ENCODE peak calls at places on chromosomes 12 and 14, in ten cellular contexts. O is cardiac muscle cell, D is HCT116, M is tibial nerve, F is heart left ventricle, K is vagina, T is body of pancreas, P is testis, L is lower lobe of right lung, Y is astrocyte. W is an unnamed sample. For H3K4me1, the result is how much of the 10 kb centered on the place peaks cover.

GRCh38 chr14:77051101-77051500 is 22.6 kb upstream of the IRF2BPL start:
- DNase-seq in O (no peak), D (no peak), M (no peak), F (peak), K (no peak), T (peak), P (peak), L (peak), Y (no peak), W (peak)

GRCh38 chr12:55724226-55724939 is 4.2 kb downstream of the RDH5 start:
- DNase-seq in O (peak), D (no peak), M (peak), F (peak), K (no peak), T (peak), P (peak), L (peak), Y (peak), W (peak)

GRCh38 chr14:76710093-76711010 is 50.9 kb upstream of the VASH1 start:
- DNase-seq in O (peak), D (peak), M (no peak), F (no peak), K (peak), T (peak), P (peak), L (no peak), Y (peak), W (no peak)

GRCh38 chr12:109994262-109995175 is 1.6 kb downstream of the GIT2 start:
- DNase-seq in O (peak), D (no peak), M (no peak), F (no peak), K (no peak), T (no peak), P (no peak), L (no peak), Y (no peak), W (no peak)

GRCh38 chr12:98594050-98594853 is 766 bp downstream of the SLC25A3 start:
- DNase-seq in O (peak), D (no peak), M (no peak), F (peak), K (no peak), T (peak), P (peak), L (peak), Y (no peak), W (peak)

GRCh38 chr12:120534703-120535655 is 823 bp downstream of the RNF10 start:
- DNase-seq in O (peak), D (no peak), M (no peak), F (peak), K (no peak), T (peak), P (peak), L (peak), Y (peak), W (no peak)

GRCh38 chr12:108459106-108459505 is 56.0 kb upstream of the FICD start:
- DNase-seq in O (no peak), D (no peak), M (no peak), F (no peak), K (no peak), T (no peak), P (no peak), L (no peak), Y (no peak), W (no peak)

GRCh38 chr12:57460457-57461325 is 1.1 kb downstream of the GLI1 start:
- DNase-seq in O (no peak), D (no peak), M (no peak), F (peak), K (no peak), T (no peak), P (no peak), L (no peak), Y (no peak), W (no peak)

GRCh38 chr14:103361868-103362267 is 23.3 kb upstream of the MARK3 start:
- DNase-seq in O (peak), D (peak), M (no peak), F (no peak), K (no peak), T (no peak), P (no peak), L (no peak), Y (peak), W (peak)

GRCh38 chr12:29429999-29430698 is 49.2 kb upstream of the ERGIC2 start:
- DNase-seq in O (no peak), D (no peak), M (no peak), F (no peak), K (no peak), T (peak), P (no peak), L (peak), Y (no peak), W (no peak)

GRCh38 chr14:96261772-96262485 is 5.9 kb downstream of the BDKRB1 start:
- DNase-seq in O (no peak), D (no peak), M (no peak), F (no peak), K (no peak), T (peak), P (no peak), L (no peak), Y (no peak), W (peak)

GRCh38 chr14:90510208-90510607 is 113.4 kb downstream of the CALM1 start:
- DNase-seq in O (no peak), D (no peak), M (no peak), F (no peak), K (no peak), T (peak), P (no peak), L (peak), Y (no peak), W (peak)

GRCh38 chr12:84661732-84662326 is 250.8 kb downstream of the SLC6A15 start:
- DNase-seq in O (peak), D (no peak), M (no peak), F (no peak), K (no peak), T (no peak), P (no peak), L (no peak), Y (peak), W (no peak)

GRCh38 chr14:96049932-96050331 is 10.8 kb downstream of the C14orf132 start:
- DNase-seq in O (no peak), D (no peak), M (no peak), F (no peak), K (no peak), T (no peak), P (no peak), L (no peak), Y (no peak), W (no peak)

GRCh38 chr14:61632401-61633195 is 62.7 kb upstream of the HIF1A start:
- DNase-seq in O (no peak), D (no peak), M (no peak), F (no peak), K (no peak), T (no peak), P (no peak), L (no peak), Y (no peak), W (no peak)

GRCh38 chr12:83818888-83819287 is 1093.7 kb downstream of the SLC6A15 start:
- DNase-seq in O (peak), D (no peak), M (no peak), F (no peak), K (no peak), T (peak), P (no peak), L (no peak), Y (peak), W (peak)

GRCh38 chr12:96425973-96426372 is 25.7 kb upstream of the CDK17 start:
- DNase-seq in O (peak), D (no peak), M (no peak), F (no peak), K (no peak), T (no peak), P (no peak), L (no peak), Y (peak), W (no peak)

GRCh38 chr12:5248230-5248629 is 183.7 kb upstream of the NTF3 start:
- DNase-seq in O (no peak), D (no peak), M (no peak), F (no peak), K (no peak), T (no peak), P (no peak), L (no peak), Y (no peak), W (no peak)

GRCh38 chr14:85587152-85587697 is 57.3 kb downstream of the FLRT2 start:
- DNase-seq in O (peak), D (no peak), M (no peak), F (no peak), K (no peak), T (no peak), P (no peak), L (no peak), Y (peak), W (no peak)

GRCh38 chr12:109580684-109581333 is 7.2 kb downstream of the MVK start:
- DNase-seq in O (no peak), D (no peak), M (no peak), F (peak), K (no peak), T (no peak), P (no peak), L (no peak), Y (no peak), W (no peak)

GRCh38 chr12:120674172-120674571 is 12.8 kb upstream of the MLEC start:
- DNase-seq in O (no peak), D (no peak), M (no peak), F (no peak), K (no peak), T (no peak), P (no peak), L (no peak), Y (no peak), W (no peak)

GRCh38 chr14:64253672-64254071 is 40.5 kb downstream of the ESR2 start:
- DNase-seq in O (peak), D (no peak), M (no peak), F (no peak), K (no peak), T (no peak), P (no peak), L (no peak), Y (peak), W (no peak)

GRCh38 chr12:52956987-52957386 is 8.1 kb downstream of the KRT18 start:
- DNase-seq in O (no peak), D (no peak), M (no peak), F (no peak), K (no peak), T (no peak), P (no peak), L (no peak), Y (peak), W (no peak)

GRCh38 chr12:4107436-4107878 is 166.1 kb upstream of the CCND2 start:
- DNase-seq in O (peak), D (peak), M (no peak), F (no peak), K (no peak), T (peak), P (peak), L (no peak), Y (no peak), W (no peak)

GRCh38 chr14:60222820-60223219 is 26.2 kb upstream of the PPM1A start:
- DNase-seq in O (no peak), D (no peak), M (no peak), F (peak), K (no peak), T (peak), P (no peak), L (peak), Y (no peak), W (no peak)

GRCh38 chr12:78402366-78403134 is 462.0 kb upstream of the SYT1 start:
- DNase-seq in O (no peak), D (no peak), M (no peak), F (no peak), K (no peak), T (no peak), P (no peak), L (no peak), Y (peak), W (no peak)

GRCh38 chr14:93857500-93857899 is 69.2 kb upstream of the PRIMA1 start:
- DNase-seq in O (no peak), D (peak), M (no peak), F (no peak), K (no peak), T (no peak), P (no peak), L (no peak), Y (no peak), W (no peak)

GRCh38 chr14:90726656-90727055 is 89.6 kb downstream of the TTC7B start:
- DNase-seq in O (peak), D (peak), M (peak), F (no peak), K (peak), T (peak), P (no peak), L (peak), Y (peak), W (peak)

GRCh38 chr12:48351022-48351708 is 446 bp upstream of the ZNF641 start:
- DNase-seq in O (peak), D (peak), M (peak), F (no peak), K (no peak), T (peak), P (peak), L (peak), Y (peak), W (peak)

GRCh38 chr12:43806737-43807072 is 588 bp upstream of the TWF1 start:
- DNase-seq in O (no peak), D (no peak), M (no peak), F (no peak), K (no peak), T (no peak), P (no peak), L (no peak), Y (peak), W (no peak)

GRCh38 chr14:97441740-97442362 is 644.7 kb downstream of the VRK1 start:
- DNase-seq in O (no peak), D (no peak), M (no peak), F (no peak), K (no peak), T (no peak), P (no peak), L (no peak), Y (no peak), W (no peak)

GRCh38 chr12:121443193-121443829 is 43.4 kb downstream of the RNF34 start:
- DNase-seq in O (peak), D (peak), M (peak), F (peak), K (no peak), T (peak), P (peak), L (peak), Y (peak), W (peak)

GRCh38 chr12:574475-575128 is 88.6 kb downstream of the NINJ2 start:
- DNase-seq in O (no peak), D (peak), M (no peak), F (no peak), K (no peak), T (no peak), P (no peak), L (no peak), Y (peak), W (peak)

DNA sequence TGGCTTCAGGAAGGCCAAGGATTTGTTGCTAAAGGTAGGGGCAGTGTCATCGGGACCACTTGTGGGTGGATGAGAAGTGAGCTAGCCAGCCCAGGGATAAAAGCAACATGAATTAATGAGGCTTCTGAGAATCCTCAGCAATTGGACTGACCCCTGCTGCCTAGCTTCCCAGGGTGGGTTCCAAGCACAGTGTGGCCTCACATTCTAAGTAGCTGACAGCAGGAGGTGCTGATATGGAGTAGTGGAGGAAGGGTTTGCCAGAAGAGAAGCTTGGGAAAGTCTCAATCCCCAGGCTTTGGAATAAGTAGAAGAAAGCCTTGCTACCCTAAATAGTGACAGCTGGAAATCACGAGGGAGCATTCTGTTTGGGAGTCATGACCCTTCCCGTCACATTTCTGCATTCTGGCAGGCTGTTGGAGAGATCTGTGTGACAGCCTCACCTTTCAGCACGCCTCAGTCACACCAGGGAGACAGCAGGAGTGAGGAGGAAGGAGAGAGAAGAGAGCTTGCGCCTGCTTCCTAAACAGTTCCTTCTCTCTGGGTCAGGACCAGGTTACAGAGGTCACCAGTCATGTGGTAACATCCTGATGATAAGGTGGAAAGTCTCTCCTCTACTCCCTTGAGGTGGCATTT is 31.2 kb downstream of the DACT1 start:
- DNase-seq in O (no peak), D (no peak), M (no peak), F (no peak), K (no peak), T (no peak), P (no peak), L (no peak), Y (no peak), W (no peak)
- TF ChIP-seq CTCF in O (no peak), D (no peak), M (no peak), F (no peak), K (no peak), T (no peak), P (no peak), L (no peak), Y (no peak), W (no peak)

DNA sequence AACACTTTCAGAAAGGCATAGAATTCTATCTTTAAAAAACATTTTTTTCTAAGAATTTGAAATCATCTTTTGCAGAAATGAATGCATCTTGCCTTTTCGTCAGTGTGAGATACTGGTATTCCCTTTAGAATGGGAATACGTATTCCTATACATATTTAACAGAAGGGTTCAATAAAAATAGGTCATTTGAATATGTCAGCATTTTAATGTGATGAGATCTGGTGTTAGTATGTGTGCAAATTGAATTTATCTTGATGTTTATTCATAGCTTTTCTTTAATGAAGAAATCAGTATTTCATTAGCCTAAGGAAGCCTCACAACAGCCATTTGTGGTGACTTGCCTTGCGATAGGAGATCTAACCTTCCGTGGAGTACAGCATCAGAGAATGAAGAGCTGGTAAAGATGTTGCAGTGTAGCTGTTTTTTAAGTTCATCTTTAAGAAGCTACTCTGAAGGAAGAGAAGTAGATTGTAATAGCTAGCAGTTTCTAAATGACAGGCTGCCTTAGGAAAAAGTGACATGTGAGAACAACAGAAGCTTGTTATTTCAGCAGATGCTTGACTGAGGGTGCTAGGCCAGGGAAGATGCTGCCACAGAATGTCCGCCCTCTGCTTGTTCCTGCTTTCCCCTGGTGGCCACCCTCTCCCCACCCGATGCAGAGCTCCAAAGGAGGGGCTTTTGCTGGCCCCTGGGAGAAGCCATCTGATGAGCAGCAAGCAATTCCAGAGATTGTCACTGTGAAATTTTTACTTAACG is 44.4 kb downstream of the WDR20 start:
- DNase-seq in O (no peak), D (no peak), M (no peak), F (no peak), K (peak), T (no peak), P (no peak), L (no peak), Y (no peak), W (peak)
- H3K4me1 ChIP-seq in O (under half), D (under half), M (under half), F (under half), K (half or more), T (under half), P (under half), L (under half), Y (under half), W (under half)

GRCh38 chr14:26138764-26139445 is 458.9 kb downstream of the NOVA1 start:
- DNase-seq in O (peak), D (no peak), M (no peak), F (no peak), K (no peak), T (no peak), P (no peak), L (no peak), Y (peak), W (no peak)

GRCh38 chr14:26132061-26132460 is 465.8 kb downstream of the NOVA1 start:
- DNase-seq in O (peak), D (no peak), M (no peak), F (no peak), K (no peak), T (no peak), P (no peak), L (no peak), Y (peak), W (no peak)

GRCh38 chr14:26137161-26137560 is 460.7 kb downstream of the NOVA1 start:
- DNase-seq in O (no peak), D (no peak), M (no peak), F (no peak), K (no peak), T (no peak), P (no peak), L (no peak), Y (no peak), W (no peak)
- H3K4me3 ChIP-seq in O (no peak), D (no peak), M (no peak), F (no peak), K (no peak), T (no peak), P (no peak), L (no peak), Y (no peak), W (no peak)

DNA sequence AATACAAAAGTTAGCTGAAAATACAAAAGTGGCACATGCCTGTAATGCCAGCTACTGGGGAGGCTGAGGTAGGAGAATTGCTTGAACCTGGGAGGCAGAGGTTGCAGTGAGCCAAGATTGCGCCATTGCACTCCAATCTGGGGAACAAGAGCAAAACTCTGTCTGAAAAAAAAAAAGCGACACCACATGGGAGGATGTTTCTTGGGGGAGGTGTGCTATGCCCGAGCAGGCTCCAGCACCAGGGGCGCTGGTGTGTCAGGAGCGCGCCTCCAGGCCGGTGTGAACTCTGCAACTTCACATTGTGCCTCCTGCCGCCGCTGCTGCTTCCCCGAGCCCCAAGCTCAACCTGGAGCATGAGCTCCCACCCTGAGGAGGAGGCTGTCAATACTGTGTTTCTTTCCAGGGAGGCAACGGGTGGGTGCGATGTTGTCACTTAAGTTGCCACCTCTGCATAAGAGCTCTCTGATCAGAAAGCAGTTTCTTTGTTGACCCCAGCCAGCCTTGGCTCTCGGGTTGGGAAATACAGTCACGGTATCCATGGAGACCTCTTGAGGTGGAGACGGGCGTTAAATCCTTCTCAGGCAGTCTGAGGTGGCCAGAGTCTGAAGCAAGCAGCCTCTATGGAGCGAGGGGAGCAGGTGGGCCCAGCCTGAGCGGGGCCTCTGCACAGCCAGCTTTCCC is 18.9 kb downstream of the DEGS2 start:
- DNase-seq in O (peak), D (no peak), M (no peak), F (no peak), K (no peak), T (peak), P (no peak), L (no peak), Y (peak), W (no peak)
- TF ChIP-seq CTCF in O (peak), D (peak), M (no peak), F (no peak), K (no peak), T (no peak), P (no peak), L (peak), Y (peak), W (no peak)

GRCh38 chr12:80498059-80498728 is 54.2 kb downstream of the PTPRQ start:
- DNase-seq in O (no peak), D (no peak), M (no peak), F (no peak), K (no peak), T (no peak), P (no peak), L (no peak), Y (no peak), W (no peak)

GRCh38 chr12:80493466-80493865 is 49.4 kb downstream of the PTPRQ start:
- DNase-seq in O (no peak), D (no peak), M (no peak), F (no peak), K (no peak), T (no peak), P (no peak), L (no peak), Y (no peak), W (no peak)

GRCh38 chr12:80491176-80491575 is 47.1 kb downstream of the PTPRQ start:
- DNase-seq in O (no peak), D (no peak), M (no peak), F (no peak), K (no peak), T (no peak), P (no peak), L (no peak), Y (no peak), W (no peak)

GRCh38 chr12:80490329-80490728 is 46.3 kb downstream of the PTPRQ start:
- DNase-seq in O (no peak), D (no peak), M (no peak), F (no peak), K (no peak), T (no peak), P (no peak), L (no peak), Y (peak), W (no peak)

GRCh38 chr12:80494836-80495235 is 50.8 kb downstream of the PTPRQ start:
- DNase-seq in O (no peak), D (no peak), M (no peak), F (no peak), K (no peak), T (no peak), P (no peak), L (no peak), Y (no peak), W (no peak)
- H3K4me1 ChIP-seq in O (under half), D (under half), M (under half), F (under half), K (under half), T (under half), P (under half), L (under half), Y (under half), W (under half)

W was measured in sigmoid colon.